ENCODE peak calls at places on chromosomes 4 and X, in nine cellular contexts. One of them, this sample, is unnamed.

GRCh38 chr4:158208931-158209640 is 1.2 kb upstream of the TMEM144 start:
- DNase-seq in ELR: no peak
- DNase-seq in astrocyte of the spinal cord: no peak
- DNase-seq in stimulated activated CD8-positive, alpha-beta memory T cell treated with anti-CD3 and anti-CD28 coated beads, Interleukin-7, amount 100 ng/mL, for 1 hour: no peak
- DNase-seq in pancreas: no peak
- DNase-seq in iris pigment epithelial cell: peak
- DNase-seq in right atrium auricular region: no peak
- DNase-seq in fibroblast of the aortic adventitia: peak
- DNase-seq in fibroblast of pulmonary artery: peak
- DNase-seq in this sample: peak

GRCh38 chrX:49710744-49711319 is 15.0 kb upstream of the PAGE1 start:
- DNase-seq in astrocyte of the spinal cord: no peak
- DNase-seq in fibroblast of pulmonary artery: no peak
- DNase-seq in iris pigment epithelial cell: no peak
- DNase-seq in stimulated activated CD8-positive, alpha-beta memory T cell treated with anti-CD3 and anti-CD28 coated beads, Interleukin-7, amount 100 ng/mL, for 1 hour: no peak
- DNase-seq in right atrium auricular region: no peak
- DNase-seq in fibroblast of the aortic adventitia: no peak
- DNase-seq in pancreas: no peak
- DNase-seq in ELR: no peak
- DNase-seq in this sample: no peak

GRCh38 chr4:88880501-88881226 is 176.3 kb downstream of the FAM13A start:
- DNase-seq in pancreas: no peak
- DNase-seq in right atrium auricular region: no peak
- DNase-seq in astrocyte of the spinal cord: no peak
- DNase-seq in fibroblast of pulmonary artery: no peak
- DNase-seq in iris pigment epithelial cell: no peak
- DNase-seq in stimulated activated CD8-positive, alpha-beta memory T cell treated with anti-CD3 and anti-CD28 coated beads, Interleukin-7, amount 100 ng/mL, for 1 hour: no peak
- DNase-seq in ELR: no peak
- DNase-seq in fibroblast of the aortic adventitia: no peak
- DNase-seq in this sample: peak

GRCh38 chr4:177405508-177405907 is 36.7 kb downstream of the AGA start:
- DNase-seq in right atrium auricular region: no peak
- DNase-seq in astrocyte of the spinal cord: no peak
- DNase-seq in fibroblast of pulmonary artery: no peak
- DNase-seq in fibroblast of the aortic adventitia: no peak
- DNase-seq in pancreas: no peak
- DNase-seq in ELR: no peak
- DNase-seq in stimulated activated CD8-positive, alpha-beta memory T cell treated with anti-CD3 and anti-CD28 coated beads, Interleukin-7, amount 100 ng/mL, for 1 hour: no peak
- DNase-seq in iris pigment epithelial cell: no peak
- DNase-seq in this sample: no peak

GRCh38 chr4:83074086-83074704 is 39.2 kb downstream of the COPS4 start:
- DNase-seq in fibroblast of the aortic adventitia: peak
- DNase-seq in fibroblast of pulmonary artery: peak
- DNase-seq in pancreas: no peak
- DNase-seq in stimulated activated CD8-positive, alpha-beta memory T cell treated with anti-CD3 and anti-CD28 coated beads, Interleukin-7, amount 100 ng/mL, for 1 hour: peak
- DNase-seq in ELR: peak
- DNase-seq in right atrium auricular region: no peak
- DNase-seq in astrocyte of the spinal cord: peak
- DNase-seq in iris pigment epithelial cell: peak
- DNase-seq in this sample: peak

GRCh38 chr4:126028871-126029270 is 714.1 kb downstream of the FAT4 start:
- DNase-seq in pancreas: no peak
- DNase-seq in astrocyte of the spinal cord: peak
- DNase-seq in ELR: no peak
- DNase-seq in stimulated activated CD8-positive, alpha-beta memory T cell treated with anti-CD3 and anti-CD28 coated beads, Interleukin-7, amount 100 ng/mL, for 1 hour: no peak
- DNase-seq in fibroblast of the aortic adventitia: peak
- DNase-seq in iris pigment epithelial cell: peak
- DNase-seq in right atrium auricular region: no peak
- DNase-seq in fibroblast of pulmonary artery: peak
- DNase-seq in this sample: peak

GRCh38 chr4:169416997-169417396 is 146.2 kb upstream of the SH3RF1 start:
- DNase-seq in pancreas: no peak
- DNase-seq in iris pigment epithelial cell: no peak
- DNase-seq in fibroblast of pulmonary artery: no peak
- DNase-seq in astrocyte of the spinal cord: peak
- DNase-seq in stimulated activated CD8-positive, alpha-beta memory T cell treated with anti-CD3 and anti-CD28 coated beads, Interleukin-7, amount 100 ng/mL, for 1 hour: no peak
- DNase-seq in ELR: no peak
- DNase-seq in right atrium auricular region: no peak
- DNase-seq in fibroblast of the aortic adventitia: peak
- DNase-seq in this sample: no peak

GRCh38 chrX:78652971-78653822 is 5.9 kb downstream of the RTL3 start:
- DNase-seq in ELR: peak
- DNase-seq in stimulated activated CD8-positive, alpha-beta memory T cell treated with anti-CD3 and anti-CD28 coated beads, Interleukin-7, amount 100 ng/mL, for 1 hour: no peak
- DNase-seq in right atrium auricular region: no peak
- DNase-seq in astrocyte of the spinal cord: peak
- DNase-seq in iris pigment epithelial cell: peak
- DNase-seq in fibroblast of the aortic adventitia: peak
- DNase-seq in pancreas: no peak
- DNase-seq in fibroblast of pulmonary artery: peak
- DNase-seq in this sample: no peak

GRCh38 chrX:32852203-32852602 is 359.1 kb downstream of the DMD start:
- DNase-seq in astrocyte of the spinal cord: no peak
- DNase-seq in ELR: no peak
- DNase-seq in iris pigment epithelial cell: no peak
- DNase-seq in fibroblast of pulmonary artery: no peak
- DNase-seq in stimulated activated CD8-positive, alpha-beta memory T cell treated with anti-CD3 and anti-CD28 coated beads, Interleukin-7, amount 100 ng/mL, for 1 hour: no peak
- DNase-seq in right atrium auricular region: no peak
- DNase-seq in fibroblast of the aortic adventitia: no peak
- DNase-seq in pancreas: no peak
- DNase-seq in this sample: no peak

GRCh38 chr4:185662030-185662778 is 126.9 kb upstream of the PDLIM3 start:
- DNase-seq in fibroblast of pulmonary artery: no peak
- DNase-seq in right atrium auricular region: no peak
- DNase-seq in pancreas: no peak
- DNase-seq in fibroblast of the aortic adventitia: no peak
- DNase-seq in astrocyte of the spinal cord: no peak
- DNase-seq in iris pigment epithelial cell: no peak
- DNase-seq in stimulated activated CD8-positive, alpha-beta memory T cell treated with anti-CD3 and anti-CD28 coated beads, Interleukin-7, amount 100 ng/mL, for 1 hour: no peak
- DNase-seq in ELR: no peak
- DNase-seq in this sample: no peak

GRCh38 chrX:31279359-31279758 is 207.5 kb upstream of the FTHL17 start:
- DNase-seq in fibroblast of the aortic adventitia: peak
- DNase-seq in ELR: peak
- DNase-seq in iris pigment epithelial cell: peak
- DNase-seq in astrocyte of the spinal cord: no peak
- DNase-seq in pancreas: no peak
- DNase-seq in fibroblast of pulmonary artery: peak
- DNase-seq in stimulated activated CD8-positive, alpha-beta memory T cell treated with anti-CD3 and anti-CD28 coated beads, Interleukin-7, amount 100 ng/mL, for 1 hour: no peak
- DNase-seq in right atrium auricular region: no peak
- DNase-seq in this sample: no peak

GRCh38 chr4:123304151-123305021 is 92.2 kb upstream of the SPRY1 start:
- DNase-seq in fibroblast of pulmonary artery: no peak
- DNase-seq in pancreas: no peak
- DNase-seq in astrocyte of the spinal cord: no peak
- DNase-seq in stimulated activated CD8-positive, alpha-beta memory T cell treated with anti-CD3 and anti-CD28 coated beads, Interleukin-7, amount 100 ng/mL, for 1 hour: no peak
- DNase-seq in iris pigment epithelial cell: no peak
- DNase-seq in fibroblast of the aortic adventitia: no peak
- DNase-seq in ELR: no peak
- DNase-seq in right atrium auricular region: no peak
- DNase-seq in this sample: peak

GRCh38 chr4:135269125-135269772 is 1067.7 kb upstream of the PABPC4L start:
- DNase-seq in pancreas: no peak
- DNase-seq in iris pigment epithelial cell: no peak
- DNase-seq in right atrium auricular region: no peak
- DNase-seq in astrocyte of the spinal cord: no peak
- DNase-seq in fibroblast of the aortic adventitia: no peak
- DNase-seq in stimulated activated CD8-positive, alpha-beta memory T cell treated with anti-CD3 and anti-CD28 coated beads, Interleukin-7, amount 100 ng/mL, for 1 hour: no peak
- DNase-seq in fibroblast of pulmonary artery: no peak
- DNase-seq in ELR: no peak
- DNase-seq in this sample: peak

GRCh38 chr4:94892051-94892450 is 134.3 kb downstream of the BMPR1B start:
- DNase-seq in ELR: peak
- DNase-seq in right atrium auricular region: no peak
- DNase-seq in astrocyte of the spinal cord: peak
- DNase-seq in stimulated activated CD8-positive, alpha-beta memory T cell treated with anti-CD3 and anti-CD28 coated beads, Interleukin-7, amount 100 ng/mL, for 1 hour: no peak
- DNase-seq in pancreas: peak
- DNase-seq in iris pigment epithelial cell: no peak
- DNase-seq in fibroblast of the aortic adventitia: no peak
- DNase-seq in fibroblast of pulmonary artery: no peak
- DNase-seq in this sample: no peak

GRCh38 chrX:100682939-100683338 is 38.9 kb downstream of the SRPX2 start:
- DNase-seq in fibroblast of pulmonary artery: no peak
- DNase-seq in stimulated activated CD8-positive, alpha-beta memory T cell treated with anti-CD3 and anti-CD28 coated beads, Interleukin-7, amount 100 ng/mL, for 1 hour: no peak
- DNase-seq in iris pigment epithelial cell: peak
- DNase-seq in pancreas: no peak
- DNase-seq in fibroblast of the aortic adventitia: no peak
- DNase-seq in ELR: no peak
- DNase-seq in right atrium auricular region: no peak
- DNase-seq in astrocyte of the spinal cord: no peak
- DNase-seq in this sample: no peak

GRCh38 chrX:121389976-121390709 is 342.7 kb downstream of the GLUD2 start:
- DNase-seq in pancreas: no peak
- DNase-seq in fibroblast of pulmonary artery: peak
- DNase-seq in iris pigment epithelial cell: no peak
- DNase-seq in astrocyte of the spinal cord: peak
- DNase-seq in fibroblast of the aortic adventitia: peak
- DNase-seq in ELR: no peak
- DNase-seq in right atrium auricular region: no peak
- DNase-seq in stimulated activated CD8-positive, alpha-beta memory T cell treated with anti-CD3 and anti-CD28 coated beads, Interleukin-7, amount 100 ng/mL, for 1 hour: no peak
- DNase-seq in this sample: no peak

GRCh38 chr4:103754844-103755243 is 35.1 kb upstream of the TACR3 start:
- DNase-seq in astrocyte of the spinal cord: no peak
- DNase-seq in fibroblast of the aortic adventitia: peak
- DNase-seq in right atrium auricular region: no peak
- DNase-seq in iris pigment epithelial cell: peak
- DNase-seq in fibroblast of pulmonary artery: peak
- DNase-seq in stimulated activated CD8-positive, alpha-beta memory T cell treated with anti-CD3 and anti-CD28 coated beads, Interleukin-7, amount 100 ng/mL, for 1 hour: no peak
- DNase-seq in pancreas: peak
- DNase-seq in ELR: peak
- DNase-seq in this sample: no peak

GRCh38 chrX:11703855-11704254 is 38.1 kb upstream of the ARHGAP6 start:
- DNase-seq in pancreas: no peak
- DNase-seq in fibroblast of pulmonary artery: no peak
- DNase-seq in fibroblast of the aortic adventitia: no peak
- DNase-seq in ELR: no peak
- DNase-seq in astrocyte of the spinal cord: no peak
- DNase-seq in iris pigment epithelial cell: no peak
- DNase-seq in right atrium auricular region: no peak
- DNase-seq in stimulated activated CD8-positive, alpha-beta memory T cell treated with anti-CD3 and anti-CD28 coated beads, Interleukin-7, amount 100 ng/mL, for 1 hour: no peak
- DNase-seq in this sample: no peak

GRCh38 chr4:130574215-130574614 is 1478.3 kb downstream of the C4orf33 start:
- DNase-seq in right atrium auricular region: no peak
- DNase-seq in fibroblast of pulmonary artery: no peak
- DNase-seq in fibroblast of the aortic adventitia: no peak
- DNase-seq in pancreas: no peak
- DNase-seq in ELR: no peak
- DNase-seq in stimulated activated CD8-positive, alpha-beta memory T cell treated with anti-CD3 and anti-CD28 coated beads, Interleukin-7, amount 100 ng/mL, for 1 hour: no peak
- DNase-seq in astrocyte of the spinal cord: no peak
- DNase-seq in iris pigment epithelial cell: no peak
- DNase-seq in this sample: no peak

GRCh38 chr4:30836231-30836630 is 116.1 kb downstream of the PCDH7 start:
- DNase-seq in fibroblast of the aortic adventitia: peak
- DNase-seq in iris pigment epithelial cell: peak
- DNase-seq in ELR: no peak
- DNase-seq in fibroblast of pulmonary artery: peak
- DNase-seq in stimulated activated CD8-positive, alpha-beta memory T cell treated with anti-CD3 and anti-CD28 coated beads, Interleukin-7, amount 100 ng/mL, for 1 hour: no peak
- DNase-seq in right atrium auricular region: no peak
- DNase-seq in astrocyte of the spinal cord: peak
- DNase-seq in pancreas: no peak
- DNase-seq in this sample: no peak

GRCh38 chrX:136196691-136197155 is 49.4 kb downstream of the FHL1 start:
- DNase-seq in ELR: no peak
- DNase-seq in right atrium auricular region: no peak
- DNase-seq in fibroblast of the aortic adventitia: no peak
- DNase-seq in stimulated activated CD8-positive, alpha-beta memory T cell treated with anti-CD3 and anti-CD28 coated beads, Interleukin-7, amount 100 ng/mL, for 1 hour: no peak
- DNase-seq in iris pigment epithelial cell: peak
- DNase-seq in astrocyte of the spinal cord: no peak
- DNase-seq in pancreas: no peak
- DNase-seq in fibroblast of pulmonary artery: no peak
- DNase-seq in this sample: no peak